ENCODE peak calls at places on chromosomes 6 and 20, in four cellular contexts. X is body of pancreas, B is cardiac muscle cell, U is tibial nerve. H is an unnamed sample.

GRCh38 chr20:61994546-61994945 is 71.1 kb downstream of the TAF4 start:
- DNase-seq in U (no peak), X (no peak), B (no peak), H (no peak)

GRCh38 chr20:62875419-62876355 is 14.1 kb upstream of the TCFL5 start:
- DNase-seq in B (peak), X (peak), U (peak), H (peak)

GRCh38 chr20:63127700-63128364 is 88.1 kb downstream of the YTHDF1 start:
- DNase-seq in B (no peak), U (no peak), X (no peak), H (no peak)

GRCh38 chr6:109580519-109580918 is 97.5 kb upstream of the ZBTB24 start:
- DNase-seq in U (no peak), X (no peak), B (no peak), H (no peak)

GRCh38 chr6:14060971-14061370 is 56.6 kb upstream of the CD83 start:
- DNase-seq in U (no peak), B (no peak), X (no peak), H (no peak)

GRCh38 chr6:366972-367794 is 24.4 kb upstream of the IRF4 start:
- DNase-seq in X (no peak), B (no peak), U (no peak), H (no peak)

GRCh38 chr20:57698191-57698866 is 11.5 kb downstream of the PMEPA1 start:
- DNase-seq in X (no peak), B (no peak), U (no peak), H (peak)

GRCh38 chr6:123415844-123416468 is 220.8 kb downstream of the TRDN start:
- DNase-seq in U (peak), X (peak), B (peak), H (peak)

GRCh38 chr20:11144114-11144513 is 470.3 kb upstream of the JAG1 start:
- DNase-seq in X (no peak), B (no peak), U (no peak), H (no peak)

GRCh38 chr6:44699082-44699481 is 311.6 kb downstream of the CDC5L start:
- DNase-seq in U (no peak), B (no peak), X (no peak), H (no peak)

GRCh38 chr20:49288784-49289696 is 11.2 kb upstream of the ZNFX1 start:
- DNase-seq in U (no peak), B (no peak), X (no peak), H (peak)

DNA sequence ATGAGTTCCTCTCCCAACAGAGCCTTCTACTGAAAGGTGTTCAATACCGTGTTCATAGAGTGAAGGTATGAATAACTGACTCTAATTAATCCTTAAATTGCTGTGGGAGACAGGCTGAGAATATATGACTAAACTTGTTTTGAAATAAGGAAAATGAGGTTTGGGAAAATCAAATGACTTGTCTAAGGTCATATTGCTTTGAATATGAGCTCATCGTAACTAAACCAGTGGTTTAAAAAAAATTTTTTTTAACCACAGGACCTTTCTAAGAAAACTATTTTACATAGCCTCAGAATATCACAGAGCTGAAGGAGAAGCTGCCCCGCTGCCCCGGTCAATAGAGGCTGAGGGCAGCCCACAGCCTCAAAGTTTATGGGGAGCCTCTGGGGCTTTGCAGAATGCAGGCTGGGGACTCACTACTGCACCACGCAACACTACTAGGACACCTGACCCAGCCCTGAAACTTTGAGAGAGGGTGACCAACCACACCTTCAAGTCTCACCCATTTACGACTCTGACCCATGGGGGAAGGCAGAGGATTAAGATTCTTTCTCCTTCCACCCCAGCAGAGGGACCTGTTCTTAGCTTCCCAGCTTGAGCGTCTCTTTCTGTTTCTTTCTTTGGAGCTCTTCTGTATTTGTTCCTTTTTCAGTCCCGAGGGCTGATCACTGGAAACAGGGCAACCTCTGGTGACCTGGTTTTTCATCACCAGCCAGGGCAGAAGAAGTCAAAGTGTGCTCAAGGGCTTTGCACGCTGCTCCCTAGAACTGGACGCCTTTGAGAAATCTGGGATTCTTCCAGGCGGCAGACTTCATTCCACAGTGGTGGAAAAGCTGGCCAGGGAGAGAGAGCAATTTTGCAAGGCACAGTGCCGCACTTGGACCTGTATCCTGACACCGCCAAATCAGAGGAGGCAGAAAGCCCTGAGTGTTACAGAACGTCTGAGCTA is 220.2 kb downstream of the ATXN1 start:
- DNase-seq in B (peak), X (no peak), U (peak), H (peak)
- TF ChIP-seq CTCF in B (peak), X (no peak), U (no peak), H (no peak)

DNA sequence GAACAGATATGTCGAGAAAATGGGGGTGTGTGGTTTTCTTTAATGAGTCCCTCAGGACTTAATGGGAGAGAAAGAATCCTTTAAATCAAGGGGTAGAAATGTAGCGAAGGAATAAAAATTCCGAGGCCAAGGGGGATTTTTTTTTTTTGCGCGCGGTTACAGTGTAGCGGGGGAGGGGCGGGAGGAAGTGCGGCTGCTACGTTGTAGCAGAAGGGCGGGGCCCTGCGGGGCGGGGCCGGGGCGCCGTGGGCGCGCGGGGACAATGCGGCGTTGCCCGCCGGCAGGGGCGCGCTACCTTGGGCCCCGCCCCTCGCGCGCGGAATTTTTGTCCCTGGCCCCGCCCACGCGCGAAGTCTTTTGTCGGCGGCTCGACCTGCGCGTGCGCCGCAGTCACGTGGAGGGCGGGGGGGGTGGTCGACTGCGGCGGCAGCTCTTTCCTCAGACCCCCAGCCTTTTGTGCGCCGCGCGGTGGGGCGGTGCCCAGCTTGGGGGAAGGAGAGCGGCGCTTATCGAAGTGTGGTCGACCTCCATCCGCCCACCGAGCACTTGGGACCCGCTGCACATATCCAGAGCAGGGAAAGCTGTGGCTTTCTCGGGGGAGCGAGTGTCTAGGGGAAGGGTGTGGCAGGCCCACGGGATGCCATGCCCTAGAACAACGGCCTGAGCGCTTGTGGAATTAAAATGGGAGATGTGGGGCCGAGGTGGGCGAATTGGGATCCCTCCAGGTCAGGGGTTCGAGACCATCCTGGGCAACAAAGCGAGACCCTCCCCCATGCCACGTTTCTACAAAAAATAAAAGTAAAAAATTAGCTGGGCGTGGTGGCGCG is 1.3 kb downstream of the TUBB start:
- DNase-seq in U (peak), B (peak), X (peak), H (peak)
- H3K4me3 ChIP-seq in U (peak), B (peak), X (peak), H (peak)

DNA sequence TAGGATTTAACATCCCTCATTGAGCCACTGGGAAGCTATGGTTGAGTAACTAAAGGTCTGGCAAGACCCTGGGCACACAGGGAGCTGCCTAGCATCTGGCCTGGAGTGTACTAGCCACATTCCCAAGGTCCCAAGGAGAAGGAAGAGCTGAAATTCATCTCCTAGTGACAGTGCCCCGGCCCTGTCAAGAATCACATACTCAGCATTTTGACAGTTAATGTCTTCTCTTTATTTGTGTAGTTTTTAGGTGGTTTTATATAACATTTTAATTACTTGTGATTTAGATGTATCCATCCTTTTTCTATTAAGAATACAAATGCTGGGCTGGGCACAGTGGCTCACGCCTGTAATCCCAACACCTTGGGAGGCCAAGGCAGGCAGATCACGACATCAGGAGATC is 40.4 kb downstream of the ALDH5A1 start:
- DNase-seq in X (no peak), U (no peak), B (no peak), H (no peak)
- TF ChIP-seq CTCF in X (no peak), U (no peak), B (no peak), H (no peak)

DNA sequence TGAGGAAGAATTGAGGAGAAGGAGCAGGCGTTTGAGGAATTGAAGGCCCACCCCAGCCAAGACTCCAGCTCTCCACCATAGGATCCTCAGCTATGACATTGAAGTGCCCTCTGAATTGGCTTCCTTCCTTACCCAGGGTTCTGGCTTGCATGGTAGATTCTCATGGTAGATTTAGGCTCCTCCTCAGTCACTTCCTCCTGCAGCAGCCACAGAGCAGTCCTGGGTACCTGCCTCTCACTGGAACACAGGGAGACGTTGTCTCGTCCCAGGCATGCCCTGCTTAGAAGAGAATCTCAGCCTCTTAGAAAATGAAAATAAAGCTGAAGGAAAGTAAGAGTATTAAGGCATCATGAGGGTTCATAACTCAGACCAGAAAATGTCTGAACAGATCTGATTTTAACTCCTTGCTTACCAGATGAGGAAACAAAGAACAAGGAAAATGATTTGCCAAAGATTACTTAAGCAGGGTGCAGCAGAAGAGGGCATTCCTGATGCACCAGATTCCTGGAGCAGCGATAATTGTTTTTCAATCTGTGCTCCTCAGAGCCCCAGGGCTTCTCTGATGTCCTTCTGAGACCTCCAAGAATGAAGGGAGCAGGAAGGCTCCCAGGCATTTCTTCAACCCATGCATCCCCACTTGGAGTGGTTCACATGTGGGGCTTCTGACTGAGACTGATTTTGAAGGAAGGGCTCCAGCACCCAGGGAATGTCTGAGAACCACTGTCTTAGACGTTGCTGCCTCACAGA is 219.8 kb downstream of the HIVEP2 start:
- DNase-seq in B (no peak), U (no peak), X (no peak), H (no peak)
- H3K4me3 ChIP-seq in B (no peak), U (no peak), X (no peak), H (no peak)

GRCh38 chr20:36623444-36623843 is 17.9 kb downstream of the RAB5IF start:
- DNase-seq in X (no peak), B (no peak), U (no peak), H (no peak)
- TF ChIP-seq CTCF in X (no peak), B (no peak), U (no peak), H (no peak)

DNA sequence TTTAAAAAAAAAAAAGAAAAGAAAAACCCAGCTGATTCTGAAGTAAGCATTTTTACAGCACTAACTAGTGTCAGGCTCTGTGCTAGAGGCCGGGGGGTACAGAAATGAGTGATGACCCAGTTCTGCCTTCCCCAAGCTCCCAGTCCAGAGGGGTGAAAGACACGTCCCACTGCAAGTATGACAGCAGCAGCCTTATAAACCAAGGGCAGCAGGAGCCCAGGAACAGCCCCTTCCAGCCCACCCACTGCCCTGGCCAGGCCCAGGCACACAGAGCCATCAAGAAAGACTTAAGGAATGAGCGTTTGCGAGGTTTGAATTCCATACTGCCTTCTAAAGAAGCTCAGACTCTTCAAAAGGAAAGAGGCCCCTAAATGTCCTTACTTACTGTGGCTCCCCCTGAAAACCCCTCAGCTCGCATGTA is 10.1 kb downstream of the TRERF1 start:
- DNase-seq in B (peak), U (no peak), X (no peak), H (no peak)
- H3K4me3 ChIP-seq in B (no peak), U (no peak), X (no peak), H (no peak)

DNA sequence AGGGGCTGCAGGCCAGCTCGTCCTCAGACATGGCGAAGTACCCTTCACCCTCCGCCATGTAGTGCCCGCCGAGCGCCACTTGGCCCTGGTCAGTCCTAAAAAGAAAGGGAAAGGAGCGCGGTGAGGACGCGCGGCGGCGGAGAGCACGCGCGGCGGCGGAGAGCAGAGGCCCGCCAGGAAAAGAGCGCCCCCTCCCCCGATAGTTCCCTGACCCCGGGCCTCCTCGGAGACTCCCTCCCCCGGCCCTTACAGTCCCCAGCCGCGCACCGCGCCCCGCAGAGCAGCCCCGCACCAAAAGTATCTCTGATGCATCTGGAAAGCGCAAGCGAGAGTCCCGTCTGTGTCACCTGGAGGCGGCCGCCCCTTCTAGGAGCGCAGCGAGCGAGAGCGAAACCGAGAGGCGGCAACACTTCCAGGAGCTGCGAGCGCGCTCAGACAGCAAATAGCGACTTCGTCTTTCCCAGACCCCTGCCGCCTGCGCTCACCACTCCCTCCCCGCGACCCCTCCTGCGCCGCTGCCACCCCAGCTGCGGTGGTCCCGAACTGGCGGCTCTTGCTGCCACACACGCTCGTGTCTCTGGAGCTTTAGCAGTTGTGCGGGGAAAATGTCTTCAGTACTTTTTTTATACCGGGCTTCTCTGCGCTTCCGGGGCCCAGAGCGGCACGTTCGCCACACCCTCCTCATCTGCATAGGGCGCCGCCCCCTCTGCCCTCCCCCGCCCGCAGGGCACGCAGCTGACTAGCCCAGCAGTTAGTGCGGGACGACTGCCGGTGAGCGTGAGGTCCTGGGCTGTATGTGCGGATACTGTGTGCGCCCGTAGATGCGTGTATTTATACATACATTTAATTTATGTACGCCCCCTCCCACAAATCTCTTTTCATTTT is at the start of gene TENT5A:
- DNase-seq in U (peak), B (peak), X (peak), H (peak)
- TF ChIP-seq CTCF in U (no peak), B (no peak), X (no peak), H (peak)

GRCh38 chr6:12293931-12294800 is 4.0 kb downstream of the EDN1 start:
- DNase-seq in U (no peak), X (no peak), B (no peak), H (no peak)
- H3K4me3 ChIP-seq in U (no peak), X (no peak), B (no peak), H (no peak)